ENCODE peak calls at places on chromosomes 11 and 22, in six cellular contexts. X, M, K, Q, G and U are unnamed samples.

GRCh38 chr11:100823360-100823759 is 136.3 kb downstream of the ARHGAP42 start:
- DNase-seq in G (no peak), K (no peak), M (no peak), Q (no peak), X (no peak), U (no peak)

GRCh38 chr22:20455709-20456063 is 18.1 kb upstream of the SCARF2 start:
- DNase-seq in G (no peak), K (no peak), Q (no peak), X (no peak), M (no peak), U (no peak)

GRCh38 chr11:69135420-69136363 is 20.0 kb upstream of the SMIM38 start:
- DNase-seq in M (peak), X (no peak), K (no peak), G (peak), Q (no peak), U (no peak)

GRCh38 chr11:44229664-44230063 is 80.3 kb downstream of the ALX4 start:
- DNase-seq in K (no peak), Q (no peak), X (no peak), G (no peak), M (no peak), U (no peak)

GRCh38 chr11:44823920-44824704 is 97.3 kb downstream of the TSPAN18 start:
- DNase-seq in K (no peak), X (no peak), M (no peak), Q (no peak), G (no peak), U (no peak)

GRCh38 chr22:32042924-32043323 is at the start of gene SLC5A1:
- DNase-seq in X (no peak), M (no peak), Q (no peak), K (no peak), G (no peak), U (no peak)

GRCh38 chr11:8566613-8567210 is 27.3 kb downstream of the STK33 start:
- DNase-seq in M (no peak), X (no peak), Q (no peak), G (peak), K (no peak), U (no peak)

GRCh38 chr11:20566591-20567434 is 32.6 kb upstream of the SLC6A5 start:
- DNase-seq in M (no peak), Q (no peak), X (no peak), G (no peak), K (no peak), U (no peak)

GRCh38 chr11:65003282-65003681 is 6.5 kb upstream of the BATF2 start:
- DNase-seq in Q (no peak), M (no peak), G (peak), K (no peak), X (no peak), U (no peak)

GRCh38 chr11:64928957-64929356 is 4.5 kb downstream of the PPP2R5B start:
- DNase-seq in G (no peak), K (no peak), X (no peak), Q (no peak), M (no peak), U (no peak)

GRCh38 chr11:134032501-134033091 is 36.3 kb upstream of the JAM3 start:
- DNase-seq in X (peak), G (peak), K (no peak), M (peak), Q (peak), U (peak)

GRCh38 chr22:26502688-26503561 is 9.3 kb downstream of the TFIP11 start:
- DNase-seq in Q (peak), M (peak), G (peak), K (peak), X (peak), U (peak)

GRCh38 chr11:10878408-10879214 is 20.8 kb upstream of the ZBED5 start:
- DNase-seq in M (peak), K (no peak), X (no peak), G (peak), Q (no peak), U (no peak)

GRCh38 chr11:22685111-22685510 is 18.7 kb downstream of the GAS2 start:
- DNase-seq in M (no peak), G (no peak), K (no peak), Q (no peak), X (no peak), U (no peak)

GRCh38 chr22:50547231-50547851 is 1.6 kb downstream of the KLHDC7B start:
- DNase-seq in G (no peak), X (no peak), Q (no peak), K (peak), M (no peak), U (no peak)

GRCh38 chr22:47195156-47195675 is 432.8 kb downstream of the TBC1D22A start:
- DNase-seq in M (no peak), Q (peak), K (no peak), X (no peak), G (no peak), U (no peak)

GRCh38 chr11:14635559-14635958 is 8.0 kb upstream of the PDE3B start:
- DNase-seq in M (no peak), G (no peak), Q (no peak), K (no peak), X (no peak), U (no peak)

GRCh38 chr22:27731621-27732020 is 69.9 kb downstream of the MN1 start:
- DNase-seq in G (no peak), K (no peak), X (no peak), Q (no peak), M (no peak), U (no peak)

GRCh38 chr22:50247748-50248147 is 2.9 kb upstream of the TUBGCP6 start:
- DNase-seq in X (peak), Q (no peak), M (peak), G (no peak), K (peak), U (no peak)

GRCh38 chr22:36912694-36913430 is 566 bp upstream of the CSF2RB start:
- DNase-seq in M (no peak), K (no peak), Q (no peak), G (no peak), X (no peak), U (no peak)

GRCh38 chr11:46846510-46846830 is 390 bp upstream of the CKAP5 start:
- DNase-seq in K (no peak), Q (no peak), X (no peak), G (no peak), M (no peak), U (no peak)

GRCh38 chr22:24482586-24482985 is 12.5 kb upstream of the UPB1 start:
- DNase-seq in Q (no peak), G (peak), K (no peak), X (no peak), M (no peak), U (no peak)

GRCh38 chr22:49483946-49484345 is 343.7 kb downstream of the BRD1 start:
- DNase-seq in G (no peak), X (no peak), M (no peak), K (no peak), Q (no peak), U (no peak)

GRCh38 chr11:133403900-133404299 is 128.4 kb downstream of the OPCML start:
- DNase-seq in Q (no peak), K (no peak), G (no peak), M (no peak), X (no peak), U (no peak)

GRCh38 chr11:21511835-21512440 is 680.9 kb upstream of the ANO5 start:
- DNase-seq in M (peak), K (peak), Q (peak), X (peak), G (peak), U (no peak)

GRCh38 chr22:24938741-24939341 is 7.7 kb downstream of the LHFPL7 start:
- DNase-seq in X (peak), Q (no peak), K (no peak), M (peak), G (peak), U (no peak)

GRCh38 chr11:70696564-70696963 is 298.2 kb downstream of the CTTN start:
- DNase-seq in G (no peak), X (no peak), M (no peak), Q (no peak), K (no peak), U (no peak)

GRCh38 chr22:22823126-22823804 is 64.4 kb upstream of the IGLL5 start:
- DNase-seq in K (no peak), Q (no peak), M (no peak), G (no peak), X (no peak), U (no peak)

GRCh38 chr22:47275479-47276218 is 513.2 kb downstream of the TBC1D22A start:
- DNase-seq in M (no peak), K (no peak), G (peak), X (no peak), Q (no peak), U (no peak)

GRCh38 chr22:32502346-32502745 is 27.7 kb downstream of the FBXO7 start:
- DNase-seq in Q (no peak), M (no peak), K (no peak), G (peak), X (no peak), U (no peak)

GRCh38 chr11:95262994-95263764 is 32.2 kb upstream of the SESN3 start:
- DNase-seq in X (no peak), G (no peak), Q (no peak), M (no peak), K (no peak), U (no peak)